ENCODE peak calls at places on chromosomes 12 and 14, in five cellular contexts. One of them, this sample, is unnamed.
A peak's percentile ranks its signal among the peaks of the same experiment; 100 is the strongest.

GRCh38 chr12:111248221-111248620 is 120.7 kb downstream of the PHETA1 start:
- DNase-seq in body of pancreas: no peak
- DNase-seq in lower lobe of right lung: peak; percentile 72
- DNase-seq in gastrocnemius medialis: no peak
- DNase-seq in transverse colon: no peak
- DNase-seq in this sample: peak; percentile 22

GRCh38 chr12:67748761-67749075 is 100.2 kb downstream of the DYRK2 start:
- DNase-seq in body of pancreas: no peak
- DNase-seq in lower lobe of right lung: no peak
- DNase-seq in gastrocnemius medialis: no peak
- DNase-seq in transverse colon: no peak
- DNase-seq in this sample: no peak

GRCh38 chr12:389138-390096 is at the start of gene KDM5A:
- DNase-seq in body of pancreas: peak; percentile 87
- DNase-seq in lower lobe of right lung: peak; percentile 92
- DNase-seq in gastrocnemius medialis: peak; percentile 83
- DNase-seq in transverse colon: peak; percentile 94
- DNase-seq in this sample: peak; percentile 93

GRCh38 chr14:105212541-105213305 is 31.6 kb upstream of the NUDT14 start:
- DNase-seq in body of pancreas: no peak
- DNase-seq in lower lobe of right lung: no peak
- DNase-seq in gastrocnemius medialis: no peak
- DNase-seq in transverse colon: no peak
- DNase-seq in this sample: no peak

GRCh38 chr12:120684523-120684932 is 2.4 kb upstream of the MLEC start:
- DNase-seq in body of pancreas: no peak
- DNase-seq in lower lobe of right lung: no peak
- DNase-seq in gastrocnemius medialis: no peak
- DNase-seq in transverse colon: no peak
- DNase-seq in this sample: peak; percentile 81

GRCh38 chr14:100156776-100157175 is 2.7 kb downstream of the DEGS2 start:
- DNase-seq in body of pancreas: no peak
- DNase-seq in lower lobe of right lung: no peak
- DNase-seq in gastrocnemius medialis: no peak
- DNase-seq in transverse colon: no peak
- DNase-seq in this sample: no peak

GRCh38 chr14:22427771-22428228 is 161.2 kb downstream of the DAD1 start:
- DNase-seq in body of pancreas: peak; percentile 22
- DNase-seq in lower lobe of right lung: peak; percentile 54
- DNase-seq in gastrocnemius medialis: peak; percentile 34
- DNase-seq in transverse colon: no peak
- DNase-seq in this sample: peak; percentile 62

GRCh38 chr12:90922068-90922743 is 32.8 kb downstream of the CCER1 start:
- DNase-seq in body of pancreas: no peak
- DNase-seq in lower lobe of right lung: no peak
- DNase-seq in gastrocnemius medialis: no peak
- DNase-seq in transverse colon: no peak
- DNase-seq in this sample: no peak

GRCh38 chr14:93965287-93965821 is 11.0 kb downstream of the ASB2 start:
- DNase-seq in body of pancreas: no peak
- DNase-seq in lower lobe of right lung: no peak
- DNase-seq in gastrocnemius medialis: no peak
- DNase-seq in transverse colon: no peak
- DNase-seq in this sample: no peak

GRCh38 chr12:51592034-51592705 is 1.1 kb downstream of the SCN8A start:
- DNase-seq in body of pancreas: no peak
- DNase-seq in lower lobe of right lung: no peak
- DNase-seq in gastrocnemius medialis: no peak
- DNase-seq in transverse colon: no peak
- DNase-seq in this sample: peak; percentile 7

GRCh38 chr12:106861984-106862894 is 87.8 kb downstream of the RIC8B start:
- DNase-seq in body of pancreas: no peak
- DNase-seq in lower lobe of right lung: no peak
- DNase-seq in gastrocnemius medialis: no peak
- DNase-seq in transverse colon: no peak
- DNase-seq in this sample: no peak

GRCh38 chr14:61176686-61177085 is 104.5 kb downstream of the TMEM30B start:
- DNase-seq in body of pancreas: no peak
- DNase-seq in lower lobe of right lung: no peak
- DNase-seq in gastrocnemius medialis: no peak
- DNase-seq in transverse colon: no peak
- DNase-seq in this sample: no peak

GRCh38 chr12:3130053-3130805 is 53.0 kb downstream of the TSPAN9 start:
- DNase-seq in body of pancreas: no peak
- DNase-seq in lower lobe of right lung: no peak
- DNase-seq in gastrocnemius medialis: peak; percentile 53
- DNase-seq in transverse colon: no peak
- DNase-seq in this sample: no peak

GRCh38 chr14:65098586-65098985 is 3.7 kb downstream of the MAX start:
- DNase-seq in body of pancreas: no peak
- DNase-seq in lower lobe of right lung: no peak
- DNase-seq in gastrocnemius medialis: no peak
- DNase-seq in transverse colon: no peak
- DNase-seq in this sample: no peak

GRCh38 chr12:117494833-117495714 is 133.6 kb upstream of the NOS1 start:
- DNase-seq in body of pancreas: peak; percentile 67
- DNase-seq in lower lobe of right lung: no peak
- DNase-seq in gastrocnemius medialis: peak; percentile 42
- DNase-seq in transverse colon: peak; percentile 9
- DNase-seq in this sample: no peak

GRCh38 chr12:43882578-43883178 is 46.8 kb downstream of the TMEM117 start:
- DNase-seq in body of pancreas: peak; percentile 15
- DNase-seq in lower lobe of right lung: no peak
- DNase-seq in gastrocnemius medialis: no peak
- DNase-seq in transverse colon: peak; percentile 12
- DNase-seq in this sample: peak; percentile 62

GRCh38 chr12:22333751-22334695 is 484 bp downstream of the ST8SIA1 start:
- DNase-seq in body of pancreas: no peak
- DNase-seq in lower lobe of right lung: peak; percentile 49
- DNase-seq in gastrocnemius medialis: no peak
- DNase-seq in transverse colon: peak; percentile 11
- DNase-seq in this sample: peak; percentile 22

GRCh38 chr14:69424139-69424923 is 25.8 kb downstream of the SLC39A9 start:
- DNase-seq in body of pancreas: no peak
- DNase-seq in lower lobe of right lung: no peak
- DNase-seq in gastrocnemius medialis: no peak
- DNase-seq in transverse colon: no peak
- DNase-seq in this sample: no peak

GRCh38 chr12:34401659-34402227 is 379.4 kb downstream of the ALG10 start:
- DNase-seq in body of pancreas: peak; percentile 2
- DNase-seq in lower lobe of right lung: peak; percentile 38
- DNase-seq in gastrocnemius medialis: peak; percentile 3
- DNase-seq in transverse colon: no peak
- DNase-seq in this sample: peak; percentile 9

GRCh38 chr12:19643635-19644034 is 204.3 kb downstream of the AEBP2 start:
- DNase-seq in body of pancreas: no peak
- DNase-seq in lower lobe of right lung: no peak
- DNase-seq in gastrocnemius medialis: no peak
- DNase-seq in transverse colon: no peak
- DNase-seq in this sample: peak; percentile 36

GRCh38 chr12:99706736-99707473 is 59.4 kb downstream of the GARIN6 start:
- DNase-seq in body of pancreas: no peak
- DNase-seq in lower lobe of right lung: no peak
- DNase-seq in gastrocnemius medialis: no peak
- DNase-seq in transverse colon: no peak
- DNase-seq in this sample: no peak

GRCh38 chr14:91047174-91047753 is 13.2 kb downstream of the RPS6KA5 start:
- DNase-seq in body of pancreas: no peak
- DNase-seq in lower lobe of right lung: no peak
- DNase-seq in gastrocnemius medialis: no peak
- DNase-seq in transverse colon: no peak
- DNase-seq in this sample: no peak

GRCh38 chr14:68982581-68982980 is 3.5 kb upstream of the ACTN1 start:
- DNase-seq in body of pancreas: no peak
- DNase-seq in lower lobe of right lung: no peak
- DNase-seq in gastrocnemius medialis: no peak
- DNase-seq in transverse colon: no peak
- DNase-seq in this sample: peak; percentile 67

GRCh38 chr12:123231931-123232330 is 1.0 kb downstream of the MPHOSPH9 start:
- DNase-seq in body of pancreas: no peak
- DNase-seq in lower lobe of right lung: no peak
- DNase-seq in gastrocnemius medialis: no peak
- DNase-seq in transverse colon: no peak
- DNase-seq in this sample: no peak

GRCh38 chr14:19851365-19851764 is 23.6 kb upstream of the OR4K2 start:
- DNase-seq in body of pancreas: no peak
- DNase-seq in lower lobe of right lung: no peak
- DNase-seq in gastrocnemius medialis: no peak
- DNase-seq in transverse colon: no peak
- DNase-seq in this sample: no peak

DNA sequence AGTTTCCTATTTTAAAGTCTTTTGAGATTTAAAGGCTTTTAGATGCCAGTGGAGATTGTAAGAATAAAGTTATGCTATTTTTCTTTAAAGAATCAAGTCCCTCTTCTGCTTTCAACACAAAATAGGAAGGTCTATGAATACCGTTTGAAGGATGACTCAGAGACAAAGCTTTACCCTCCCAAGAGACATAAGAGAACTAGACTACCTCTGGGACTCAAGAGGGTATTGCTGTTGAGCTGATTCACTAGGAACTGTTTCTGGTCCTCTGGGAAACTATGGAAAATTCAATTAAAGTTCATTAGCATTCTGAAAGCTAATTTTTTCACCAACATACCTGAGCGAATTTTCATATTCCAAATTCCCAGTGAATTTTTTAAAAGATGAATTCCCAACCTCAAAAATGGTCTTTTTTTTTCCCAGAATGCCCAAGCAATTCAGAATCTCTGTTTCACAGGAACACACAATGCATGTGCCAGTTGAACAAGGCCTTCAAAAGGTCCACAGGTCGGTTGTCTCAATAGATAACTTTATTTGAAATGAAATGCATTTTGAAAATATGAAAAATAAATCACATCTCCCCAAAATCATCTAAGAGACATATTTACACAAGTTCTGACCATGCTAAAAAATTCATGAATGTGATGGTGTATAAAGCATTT is 6.5 kb downstream of the PHLDA1 start:
- DNase-seq in body of pancreas: no peak
- DNase-seq in lower lobe of right lung: no peak
- DNase-seq in gastrocnemius medialis: no peak
- DNase-seq in transverse colon: no peak
- DNase-seq in this sample: no peak
- H3K4me1 ChIP-seq in body of pancreas: peaks cover 25% of the 10 kb centered on the region
- H3K4me1 ChIP-seq in lower lobe of right lung: peaks cover 25% of the 10 kb centered on the region
- H3K4me1 ChIP-seq in gastrocnemius medialis: peaks cover 2% of the 10 kb centered on the region
- H3K4me1 ChIP-seq in transverse colon: peaks cover 15% of the 10 kb centered on the region
- H3K4me1 ChIP-seq in this sample: peaks cover 11% of the 10 kb centered on the region

DNA sequence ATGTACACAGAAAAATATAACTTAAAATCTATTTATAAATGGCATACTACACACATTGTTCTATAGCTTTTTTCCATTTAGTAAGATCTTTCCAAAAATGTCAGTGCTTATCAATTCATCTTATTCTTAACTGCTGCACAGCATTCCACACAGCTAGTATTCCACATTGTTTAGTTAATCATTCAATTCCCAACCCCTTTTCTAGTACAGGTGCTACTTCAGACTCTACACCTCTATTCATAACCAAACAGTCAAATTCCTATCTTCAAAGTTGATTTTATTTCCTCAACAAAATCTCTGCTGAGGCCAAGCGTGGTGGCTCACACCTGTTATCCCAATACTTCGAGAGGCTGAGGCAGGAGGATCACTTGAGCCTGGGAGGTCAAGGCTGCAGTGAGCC is 12.3 kb upstream of the NEK9 start:
- DNase-seq in body of pancreas: no peak
- DNase-seq in lower lobe of right lung: no peak
- DNase-seq in gastrocnemius medialis: no peak
- DNase-seq in transverse colon: no peak
- DNase-seq in this sample: no peak
- H3K27ac ChIP-seq in body of pancreas: no peak overlapping the region
- H3K27ac ChIP-seq in lower lobe of right lung: peak overlapping the region; percentile 38
- H3K27ac ChIP-seq in gastrocnemius medialis: peak overlapping the region; percentile 7
- H3K27ac ChIP-seq in transverse colon: peak overlapping the region; percentile 7
- H3K27ac ChIP-seq in this sample: no peak overlapping the region

DNA sequence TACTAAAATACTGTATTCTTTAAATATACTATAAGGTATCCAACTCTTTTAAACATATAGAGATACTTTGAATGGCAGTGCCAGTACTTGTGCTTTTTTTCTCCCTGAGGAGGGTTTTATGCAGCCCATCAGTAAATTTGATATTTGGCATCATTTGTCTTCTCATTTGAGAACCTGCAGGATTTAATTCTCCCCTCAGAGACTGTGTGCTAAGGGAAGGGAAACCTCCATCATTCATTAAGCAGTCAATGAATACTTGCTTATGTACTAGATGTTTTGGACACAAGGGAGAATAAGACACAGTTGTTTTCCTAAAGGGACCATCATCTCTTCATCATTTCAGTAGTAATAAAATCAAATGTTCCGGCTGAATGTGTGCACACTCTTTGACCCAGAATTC is 40.8 kb downstream of the FRS2 start:
- DNase-seq in body of pancreas: no peak
- DNase-seq in lower lobe of right lung: no peak
- DNase-seq in gastrocnemius medialis: no peak
- DNase-seq in transverse colon: no peak
- DNase-seq in this sample: no peak
- H3K4me1 ChIP-seq in body of pancreas: peaks cover 46% of the 10 kb centered on the region
- H3K4me1 ChIP-seq in lower lobe of right lung: peaks cover 52% of the 10 kb centered on the region
- H3K4me1 ChIP-seq in gastrocnemius medialis: peaks cover 62% of the 10 kb centered on the region
- H3K4me1 ChIP-seq in transverse colon: peaks cover 67% of the 10 kb centered on the region
- H3K4me1 ChIP-seq in this sample: peaks cover 90% of the 10 kb centered on the region

DNA sequence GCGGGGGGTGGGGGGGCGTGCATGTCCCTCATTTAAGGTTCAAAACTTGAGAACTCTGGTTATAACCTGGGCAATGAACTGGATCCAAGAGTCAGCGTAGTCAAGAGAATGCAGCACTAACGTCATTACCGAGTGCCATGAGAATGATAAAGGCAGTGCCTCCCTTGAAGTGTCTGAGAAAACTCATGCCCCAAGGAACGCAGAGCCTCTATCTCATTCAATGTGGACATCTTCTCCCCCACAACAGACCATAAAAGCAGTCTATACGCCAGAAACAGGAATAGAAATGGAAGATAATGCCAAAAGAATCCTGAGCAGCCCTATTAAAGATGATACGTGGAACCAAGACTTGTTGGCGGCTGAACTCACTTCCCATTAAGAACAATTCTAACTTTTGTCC is 208.6 kb downstream of the MED13L start:
- DNase-seq in body of pancreas: no peak
- DNase-seq in lower lobe of right lung: no peak
- DNase-seq in gastrocnemius medialis: no peak
- DNase-seq in transverse colon: no peak
- DNase-seq in this sample: no peak
- H3K27ac ChIP-seq in body of pancreas: no peak overlapping the region
- H3K27ac ChIP-seq in lower lobe of right lung: no peak overlapping the region
- H3K27ac ChIP-seq in gastrocnemius medialis: peak overlapping the region; percentile 0
- H3K27ac ChIP-seq in transverse colon: no peak overlapping the region
- H3K27ac ChIP-seq in this sample: no peak overlapping the region

DNA sequence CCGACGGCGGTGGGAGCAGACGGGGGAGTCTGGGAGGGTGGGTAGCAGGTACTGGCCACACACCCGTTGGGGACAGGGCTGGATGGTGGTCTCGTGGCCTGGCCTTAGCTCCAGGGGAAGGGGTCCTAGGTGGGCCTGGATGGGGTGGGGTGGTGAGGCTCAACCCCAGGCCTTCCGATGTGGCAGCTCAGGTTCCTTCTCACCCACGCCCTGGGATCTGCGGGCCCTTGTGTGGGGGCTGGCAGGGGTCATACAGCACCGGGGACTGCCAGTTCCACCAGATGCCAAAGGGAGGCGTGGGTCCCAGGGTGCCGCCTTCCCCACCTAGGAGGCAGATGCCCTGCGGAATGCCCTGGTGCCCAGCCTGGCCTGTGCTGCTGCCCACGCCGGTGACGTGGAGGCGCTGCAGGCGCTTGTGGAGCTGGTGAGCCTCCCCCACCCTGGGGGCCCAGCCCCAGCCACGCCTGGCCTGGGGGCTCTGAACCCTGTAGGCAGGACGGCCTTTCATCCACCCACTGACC is 21.0 kb downstream of the ASPG start:
- DNase-seq in body of pancreas: peak; percentile 7
- DNase-seq in lower lobe of right lung: no peak
- DNase-seq in gastrocnemius medialis: no peak
- DNase-seq in transverse colon: peak; percentile 12
- DNase-seq in this sample: no peak
- H3K4me1 ChIP-seq in body of pancreas: no peaks in the 10 kb centered on the region
- H3K4me1 ChIP-seq in lower lobe of right lung: peaks cover 8% of the 10 kb centered on the region
- H3K4me1 ChIP-seq in gastrocnemius medialis: no peaks in the 10 kb centered on the region
- H3K4me1 ChIP-seq in transverse colon: peaks cover 22% of the 10 kb centered on the region
- H3K4me1 ChIP-seq in this sample: no peaks in the 10 kb centered on the region

This sample was measured in adrenal gland.